ENCODE peak calls at places on chromosomes 11 and 22, in nine cellular contexts. One of them, this sample, is unnamed.

GRCh38 chr22:45671783-45672563 is at the start of gene ATXN10:
- DNase-seq in sigmoid colon: peak; percentile 78
- DNase-seq in endothelial cell of umbilical vein: peak; percentile 77
- DNase-seq in GM23338: no peak
- DNase-seq in stomach: peak; percentile 48
- DNase-seq in esophagus muscularis mucosa: no peak
- DNase-seq in transverse colon: peak; percentile 56
- DNase-seq in HCT116: no peak
- DNase-seq in SK-N-SH: peak; percentile 80
- DNase-seq in this sample: peak; percentile 36

GRCh38 chr11:8658210-8658968 is 24.1 kb downstream of the TRIM66 start:
- DNase-seq in transverse colon: no peak
- DNase-seq in endothelial cell of umbilical vein: no peak
- DNase-seq in stomach: no peak
- DNase-seq in GM23338: peak; percentile 16
- DNase-seq in HCT116: no peak
- DNase-seq in sigmoid colon: no peak
- DNase-seq in SK-N-SH: no peak
- DNase-seq in esophagus muscularis mucosa: no peak
- DNase-seq in this sample: no peak

GRCh38 chr11:41377709-41378394 is 81.6 kb downstream of the LRRC4C start:
- DNase-seq in sigmoid colon: no peak
- DNase-seq in SK-N-SH: no peak
- DNase-seq in esophagus muscularis mucosa: no peak
- DNase-seq in endothelial cell of umbilical vein: no peak
- DNase-seq in GM23338: no peak
- DNase-seq in stomach: no peak
- DNase-seq in HCT116: no peak
- DNase-seq in transverse colon: no peak
- DNase-seq in this sample: no peak

GRCh38 chr11:133835258-133836075 is 9.8 kb downstream of the SPATA19 start:
- DNase-seq in stomach: no peak
- DNase-seq in esophagus muscularis mucosa: peak; percentile 87
- DNase-seq in GM23338: peak; percentile 86
- DNase-seq in sigmoid colon: no peak
- DNase-seq in endothelial cell of umbilical vein: peak; percentile 43
- DNase-seq in HCT116: peak; percentile 47
- DNase-seq in transverse colon: no peak
- DNase-seq in SK-N-SH: peak; percentile 79
- DNase-seq in this sample: peak; percentile 33

GRCh38 chr11:73787051-73787642 is 527 bp upstream of the MRPL48 start:
- DNase-seq in sigmoid colon: no peak
- DNase-seq in stomach: no peak
- DNase-seq in endothelial cell of umbilical vein: no peak
- DNase-seq in GM23338: no peak
- DNase-seq in HCT116: no peak
- DNase-seq in SK-N-SH: no peak
- DNase-seq in transverse colon: no peak
- DNase-seq in esophagus muscularis mucosa: no peak
- DNase-seq in this sample: no peak

GRCh38 chr11:111408789-111409727 is 30.0 kb upstream of the POU2AF1 start:
- DNase-seq in stomach: no peak
- DNase-seq in esophagus muscularis mucosa: no peak
- DNase-seq in HCT116: no peak
- DNase-seq in sigmoid colon: no peak
- DNase-seq in transverse colon: no peak
- DNase-seq in endothelial cell of umbilical vein: no peak
- DNase-seq in SK-N-SH: no peak
- DNase-seq in GM23338: no peak
- DNase-seq in this sample: no peak

GRCh38 chr11:13685461-13686108 is 17.1 kb downstream of the FAR1 start:
- DNase-seq in HCT116: no peak
- DNase-seq in sigmoid colon: no peak
- DNase-seq in endothelial cell of umbilical vein: peak; percentile 81
- DNase-seq in SK-N-SH: no peak
- DNase-seq in stomach: no peak
- DNase-seq in transverse colon: no peak
- DNase-seq in GM23338: no peak
- DNase-seq in esophagus muscularis mucosa: no peak
- DNase-seq in this sample: no peak

GRCh38 chr11:115993613-115994012 is 489.4 kb upstream of the CADM1 start:
- DNase-seq in sigmoid colon: no peak
- DNase-seq in SK-N-SH: no peak
- DNase-seq in esophagus muscularis mucosa: peak; percentile 91
- DNase-seq in GM23338: no peak
- DNase-seq in transverse colon: no peak
- DNase-seq in endothelial cell of umbilical vein: no peak
- DNase-seq in stomach: no peak
- DNase-seq in HCT116: no peak
- DNase-seq in this sample: no peak

GRCh38 chr11:64385953-64386704 is 27.2 kb downstream of the RPS6KA4 start:
- DNase-seq in esophagus muscularis mucosa: no peak
- DNase-seq in transverse colon: no peak
- DNase-seq in endothelial cell of umbilical vein: no peak
- DNase-seq in sigmoid colon: no peak
- DNase-seq in stomach: no peak
- DNase-seq in SK-N-SH: no peak
- DNase-seq in GM23338: no peak
- DNase-seq in HCT116: peak; percentile 38
- DNase-seq in this sample: peak; percentile 68

GRCh38 chr11:67545280-67545679 is 22.0 kb upstream of the CABP2 start:
- DNase-seq in HCT116: no peak
- DNase-seq in endothelial cell of umbilical vein: no peak
- DNase-seq in esophagus muscularis mucosa: no peak
- DNase-seq in sigmoid colon: no peak
- DNase-seq in SK-N-SH: no peak
- DNase-seq in GM23338: peak; percentile 70
- DNase-seq in transverse colon: peak; percentile 85
- DNase-seq in stomach: peak; percentile 32
- DNase-seq in this sample: no peak

GRCh38 chr22:32801436-32802290 is at the start of gene TIMP3:
- DNase-seq in endothelial cell of umbilical vein: no peak
- DNase-seq in sigmoid colon: peak; percentile 96
- DNase-seq in stomach: peak; percentile 63
- DNase-seq in transverse colon: peak; percentile 74
- DNase-seq in GM23338: peak; percentile 90
- DNase-seq in esophagus muscularis mucosa: peak; percentile 96
- DNase-seq in HCT116: no peak
- DNase-seq in SK-N-SH: peak; percentile 95
- DNase-seq in this sample: peak; percentile 82
- TF ChIP-seq POLR2AphosphoS5 in endothelial cell of umbilical vein: no peak
- TF ChIP-seq POLR2AphosphoS5 in sigmoid colon: peak; percentile 98
- TF ChIP-seq POLR2AphosphoS5 in stomach: peak; percentile 98
- TF ChIP-seq POLR2AphosphoS5 in transverse colon: peak; percentile 96
- TF ChIP-seq POLR2AphosphoS5 in GM23338: peak; percentile 85
- TF ChIP-seq POLR2AphosphoS5 in esophagus muscularis mucosa: peak; percentile 97
- TF ChIP-seq POLR2AphosphoS5 in HCT116: no peak
- TF ChIP-seq POLR2AphosphoS5 in SK-N-SH: peak; percentile 55
- TF ChIP-seq POLR2AphosphoS5 in this sample: peak; percentile 96

GRCh38 chr11:113273720-113274119 is 40.7 kb upstream of the TTC12 start:
- DNase-seq in stomach: no peak
- DNase-seq in SK-N-SH: peak; percentile 84
- DNase-seq in sigmoid colon: no peak
- DNase-seq in HCT116: no peak
- DNase-seq in GM23338: no peak
- DNase-seq in endothelial cell of umbilical vein: no peak
- DNase-seq in esophagus muscularis mucosa: no peak
- DNase-seq in transverse colon: no peak
- DNase-seq in this sample: no peak

GRCh38 chr11:113275602-113276001 is 38.8 kb upstream of the TTC12 start:
- DNase-seq in stomach: no peak
- DNase-seq in esophagus muscularis mucosa: no peak
- DNase-seq in HCT116: no peak
- DNase-seq in GM23338: no peak
- DNase-seq in SK-N-SH: no peak
- DNase-seq in endothelial cell of umbilical vein: no peak
- DNase-seq in sigmoid colon: no peak
- DNase-seq in transverse colon: no peak
- DNase-seq in this sample: no peak

GRCh38 chr11:113272281-113272680 is 42.1 kb upstream of the TTC12 start:
- DNase-seq in esophagus muscularis mucosa: no peak
- DNase-seq in sigmoid colon: no peak
- DNase-seq in HCT116: no peak
- DNase-seq in stomach: no peak
- DNase-seq in SK-N-SH: no peak
- DNase-seq in endothelial cell of umbilical vein: no peak
- DNase-seq in transverse colon: no peak
- DNase-seq in GM23338: no peak
- DNase-seq in this sample: no peak

GRCh38 chr11:113272927-113273615 is 41.3 kb upstream of the TTC12 start:
- DNase-seq in endothelial cell of umbilical vein: no peak
- DNase-seq in GM23338: no peak
- DNase-seq in sigmoid colon: no peak
- DNase-seq in HCT116: no peak
- DNase-seq in transverse colon: no peak
- DNase-seq in stomach: no peak
- DNase-seq in esophagus muscularis mucosa: no peak
- DNase-seq in SK-N-SH: peak; percentile 56
- DNase-seq in this sample: no peak

GRCh38 chr11:113274708-113275582 is 39.4 kb upstream of the TTC12 start:
- DNase-seq in SK-N-SH: peak; percentile 44
- DNase-seq in stomach: no peak
- DNase-seq in esophagus muscularis mucosa: no peak
- DNase-seq in transverse colon: no peak
- DNase-seq in sigmoid colon: no peak
- DNase-seq in HCT116: no peak
- DNase-seq in GM23338: peak; percentile 52
- DNase-seq in endothelial cell of umbilical vein: no peak
- DNase-seq in this sample: no peak
- TF ChIP-seq CTCF in SK-N-SH: peak; percentile 12
- TF ChIP-seq CTCF in stomach: no peak
- TF ChIP-seq CTCF in esophagus muscularis mucosa: no peak
- TF ChIP-seq CTCF in transverse colon: no peak
- TF ChIP-seq CTCF in sigmoid colon: no peak
- TF ChIP-seq CTCF in HCT116: peak; percentile 23
- TF ChIP-seq CTCF in GM23338: peak; percentile 31
- TF ChIP-seq CTCF in endothelial cell of umbilical vein: no peak
- TF ChIP-seq CTCF in this sample: no peak

GRCh38 chr11:69055212-69055586 is 6.5 kb downstream of the TPCN2 start:
- DNase-seq in endothelial cell of umbilical vein: no peak
- DNase-seq in sigmoid colon: no peak
- DNase-seq in stomach: peak; percentile 65
- DNase-seq in GM23338: no peak
- DNase-seq in HCT116: no peak
- DNase-seq in esophagus muscularis mucosa: no peak
- DNase-seq in SK-N-SH: no peak
- DNase-seq in transverse colon: peak; percentile 72
- DNase-seq in this sample: no peak

GRCh38 chr11:69054397-69055211 is 5.9 kb downstream of the TPCN2 start:
- DNase-seq in stomach: no peak
- DNase-seq in endothelial cell of umbilical vein: no peak
- DNase-seq in esophagus muscularis mucosa: no peak
- DNase-seq in HCT116: no peak
- DNase-seq in transverse colon: no peak
- DNase-seq in GM23338: no peak
- DNase-seq in SK-N-SH: no peak
- DNase-seq in sigmoid colon: no peak
- DNase-seq in this sample: no peak

GRCh38 chr11:69057236-69057635 is 8.5 kb downstream of the TPCN2 start:
- DNase-seq in GM23338: no peak
- DNase-seq in sigmoid colon: no peak
- DNase-seq in SK-N-SH: no peak
- DNase-seq in stomach: no peak
- DNase-seq in HCT116: no peak
- DNase-seq in endothelial cell of umbilical vein: no peak
- DNase-seq in esophagus muscularis mucosa: no peak
- DNase-seq in transverse colon: no peak
- DNase-seq in this sample: no peak

GRCh38 chr11:69057801-69058200 is 9.1 kb downstream of the TPCN2 start:
- DNase-seq in GM23338: no peak
- DNase-seq in sigmoid colon: no peak
- DNase-seq in endothelial cell of umbilical vein: no peak
- DNase-seq in stomach: no peak
- DNase-seq in transverse colon: no peak
- DNase-seq in esophagus muscularis mucosa: no peak
- DNase-seq in SK-N-SH: no peak
- DNase-seq in HCT116: no peak
- DNase-seq in this sample: no peak

DNA sequence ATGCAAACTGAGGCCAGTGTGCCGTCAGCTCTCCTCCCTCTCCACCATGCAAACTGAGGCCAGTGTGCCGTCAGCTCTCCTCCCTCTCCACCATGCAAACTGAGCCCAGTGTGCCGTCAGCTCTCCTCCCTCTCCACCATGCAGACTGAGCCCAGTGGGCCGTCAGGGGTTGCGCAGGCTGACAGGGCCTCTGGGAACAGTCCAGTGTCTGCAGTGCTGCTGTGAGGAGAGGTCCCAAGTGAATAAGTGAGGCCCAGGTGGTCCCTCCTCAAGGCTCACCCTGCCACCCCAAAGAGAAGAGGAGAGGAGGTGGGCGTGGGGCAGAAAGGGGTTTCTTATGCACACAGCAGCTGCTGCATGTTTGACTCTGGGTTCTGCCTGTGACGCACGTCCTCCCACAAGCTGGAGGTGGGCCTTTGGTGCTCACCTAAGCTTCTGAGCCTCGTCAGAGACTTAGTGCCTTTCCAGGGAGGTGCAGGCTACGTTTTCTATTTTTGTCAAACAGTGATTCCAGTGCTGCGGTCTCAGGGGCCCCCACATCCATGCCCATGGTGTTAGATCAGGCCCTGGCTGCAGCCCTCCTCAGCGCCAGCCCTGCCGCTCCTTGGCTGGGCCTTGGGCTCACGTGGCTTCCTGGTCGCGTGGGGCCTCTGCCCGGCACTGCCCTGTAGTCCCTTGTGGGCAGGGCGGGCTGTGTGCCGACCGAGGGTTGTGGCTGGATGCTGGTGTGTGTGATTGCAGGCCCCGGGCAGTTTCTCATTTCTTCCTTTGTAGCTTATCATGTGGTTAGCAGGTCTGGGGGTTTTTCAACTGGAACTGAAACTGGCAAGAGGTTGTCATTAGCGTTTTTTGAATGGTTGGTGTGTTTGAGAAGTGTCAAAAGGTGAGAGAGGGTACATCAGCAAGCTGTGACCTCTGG is 7.1 kb downstream of the TPCN2 start:
- DNase-seq in sigmoid colon: peak; percentile 82
- DNase-seq in transverse colon: peak; percentile 73
- DNase-seq in esophagus muscularis mucosa: no peak
- DNase-seq in HCT116: no peak
- DNase-seq in GM23338: no peak
- DNase-seq in SK-N-SH: no peak
- DNase-seq in stomach: peak; percentile 84
- DNase-seq in endothelial cell of umbilical vein: no peak
- DNase-seq in this sample: no peak
- H3K4me3 ChIP-seq in sigmoid colon: no peak overlapping the region
- H3K4me3 ChIP-seq in transverse colon: no peak overlapping the region
- H3K4me3 ChIP-seq in esophagus muscularis mucosa: no peak overlapping the region
- H3K4me3 ChIP-seq in HCT116: no peak overlapping the region
- H3K4me3 ChIP-seq in GM23338: no peak overlapping the region
- H3K4me3 ChIP-seq in SK-N-SH: no peak overlapping the region
- H3K4me3 ChIP-seq in stomach: no peak overlapping the region
- H3K4me3 ChIP-seq in endothelial cell of umbilical vein: no peak overlapping the region
- H3K4me3 ChIP-seq in this sample: no peak overlapping the region

GRCh38 chr11:62077136-62077535 is 46.7 kb upstream of the INCENP start:
- DNase-seq in stomach: no peak
- DNase-seq in esophagus muscularis mucosa: no peak
- DNase-seq in transverse colon: no peak
- DNase-seq in GM23338: no peak
- DNase-seq in sigmoid colon: no peak
- DNase-seq in SK-N-SH: no peak
- DNase-seq in endothelial cell of umbilical vein: no peak
- DNase-seq in HCT116: no peak
- DNase-seq in this sample: no peak

GRCh38 chr11:62082292-62082657 is 41.5 kb upstream of the INCENP start:
- DNase-seq in endothelial cell of umbilical vein: no peak
- DNase-seq in stomach: no peak
- DNase-seq in GM23338: no peak
- DNase-seq in HCT116: no peak
- DNase-seq in SK-N-SH: no peak
- DNase-seq in transverse colon: no peak
- DNase-seq in esophagus muscularis mucosa: no peak
- DNase-seq in sigmoid colon: no peak
- DNase-seq in this sample: no peak

GRCh38 chr11:62081378-62082291 is 42.2 kb upstream of the INCENP start:
- DNase-seq in stomach: peak; percentile 87
- DNase-seq in HCT116: peak; percentile 64
- DNase-seq in transverse colon: peak; percentile 86
- DNase-seq in sigmoid colon: peak; percentile 89
- DNase-seq in SK-N-SH: peak; percentile 76
- DNase-seq in endothelial cell of umbilical vein: peak; percentile 74
- DNase-seq in esophagus muscularis mucosa: peak; percentile 95
- DNase-seq in GM23338: peak; percentile 80
- DNase-seq in this sample: peak; percentile 63
- TF ChIP-seq POLR2AphosphoS5 in stomach: peak; percentile 48
- TF ChIP-seq POLR2AphosphoS5 in HCT116: no peak
- TF ChIP-seq POLR2AphosphoS5 in transverse colon: no peak
- TF ChIP-seq POLR2AphosphoS5 in sigmoid colon: no peak
- TF ChIP-seq POLR2AphosphoS5 in SK-N-SH: no peak
- TF ChIP-seq POLR2AphosphoS5 in endothelial cell of umbilical vein: no peak
- TF ChIP-seq POLR2AphosphoS5 in esophagus muscularis mucosa: peak; percentile 44
- TF ChIP-seq POLR2AphosphoS5 in GM23338: no peak
- TF ChIP-seq POLR2AphosphoS5 in this sample: peak; percentile 30